ENCODE peak calls at places on chromosomes 12 and 14, in ten cellular contexts. L, B, I, N, P, Q, Z, U, M and D are unnamed samples.

GRCh38 chr12:111759991-111760390 is 6.7 kb upstream of the ALDH2 start:
- DNase-seq in L (no peak), B (no peak), I (no peak), N (no peak), P (no peak), Q (no peak), Z (no peak), U (no peak), M (no peak), D (no peak)

GRCh38 chr14:101065696-101066694 is 162.5 kb upstream of the RTL1 start:
- DNase-seq in L (no peak), B (no peak), I (no peak), N (no peak), P (no peak), Q (peak), Z (no peak), U (no peak), M (no peak), D (no peak)

GRCh38 chr12:10615532-10615931 is 2.1 kb upstream of the MAGOHB start:
- DNase-seq in L (no peak), B (no peak), I (no peak), N (no peak), P (no peak), Q (no peak), Z (no peak), U (no peak), M (no peak), D (no peak)

GRCh38 chr14:106844608-106845285 is 1318.4 kb downstream of the TMEM121 start:
- DNase-seq in L (no peak), B (peak), I (peak), N (peak), P (no peak), Q (peak), Z (peak), U (no peak), M (peak), D (no peak)

GRCh38 chr14:53894456-53894855 is 62.2 kb downstream of the BMP4 start:
- DNase-seq in L (peak), B (no peak), I (no peak), N (no peak), P (peak), Q (no peak), Z (no peak), U (no peak), M (no peak), D (no peak)

GRCh38 chr14:65824285-65824977 is 411.9 kb downstream of the FUT8 start:
- DNase-seq in L (peak), B (no peak), I (peak), N (peak), P (peak), Q (no peak), Z (peak), U (peak), M (peak), D (no peak)

GRCh38 chr12:7935464-7935772 is 569 bp downstream of the SLC2A3 start:
- DNase-seq in L (no peak), B (no peak), I (no peak), N (no peak), P (no peak), Q (no peak), Z (peak), U (no peak), M (no peak), D (no peak)

GRCh38 chr14:90573385-90574105 is 176.7 kb downstream of the CALM1 start:
- DNase-seq in L (no peak), B (no peak), I (no peak), N (no peak), P (no peak), Q (no peak), Z (no peak), U (no peak), M (no peak), D (no peak)

GRCh38 chr12:122851820-122852219 is 16.6 kb downstream of the HIP1R start:
- DNase-seq in L (peak), B (no peak), I (no peak), N (no peak), P (peak), Q (no peak), Z (peak), U (no peak), M (no peak), D (no peak)

GRCh38 chr12:64258576-64258975 is 36.5 kb upstream of the KICS2 start:
- DNase-seq in L (peak), B (no peak), I (no peak), N (no peak), P (no peak), Q (no peak), Z (no peak), U (no peak), M (no peak), D (no peak)

GRCh38 chr14:77000340-77001235 is 27.9 kb downstream of the IRF2BPL start:
- DNase-seq in L (peak), B (no peak), I (no peak), N (no peak), P (peak), Q (peak), Z (peak), U (peak), M (no peak), D (no peak)

GRCh38 chr12:18467636-18468520 is 206.6 kb downstream of the PIK3C2G start:
- DNase-seq in L (no peak), B (no peak), I (no peak), N (no peak), P (peak), Q (no peak), Z (no peak), U (no peak), M (no peak), D (no peak)

GRCh38 chr12:106345739-106346138 is 11.8 kb upstream of the POLR3B start:
- DNase-seq in L (peak), B (no peak), I (peak), N (no peak), P (peak), Q (no peak), Z (peak), U (peak), M (no peak), D (no peak)